ENCODE peak calls at places on chromosome 22, in four cellular contexts. Q, V, S and U are unnamed samples.

GRCh38 chr22:29212738-29213137 is 7.0 kb downstream of the EMID1 start:
- DNase-seq in S (no peak), Q (no peak), V (no peak), U (no peak)

GRCh38 chr22:50325444-50326224 is 1.2 kb downstream of the DENND6B start:
- DNase-seq in Q (peak; percentile 26), S (no peak), V (no peak), U (no peak)

GRCh38 chr22:45529966-45530575 is 27.4 kb downstream of the FBLN1 start:
- DNase-seq in Q (no peak), V (no peak), S (no peak), U (no peak)

GRCh38 chr22:35552186-35552842 is 11.7 kb downstream of the RASD2 start:
- DNase-seq in V (no peak), Q (peak; percentile 97), S (peak; percentile 69), U (no peak)

GRCh38 chr22:49391436-49391835 is 436.2 kb downstream of the BRD1 start:
- DNase-seq in S (no peak), Q (no peak), V (no peak), U (no peak)

GRCh38 chr22:46682011-46682731 is 55.9 kb downstream of the CERK start:
- DNase-seq in V (no peak), Q (no peak), S (no peak), U (no peak)

GRCh38 chr22:44914026-44914721 is 95.6 kb downstream of the PHF21B start:
- DNase-seq in V (no peak), S (no peak), Q (peak; percentile 34), U (no peak)

GRCh38 chr22:41429232-41429945 is 17.2 kb downstream of the TOB2 start:
- DNase-seq in V (no peak), Q (peak; percentile 40), S (no peak), U (no peak)

GRCh38 chr22:31575190-31575589 is 78.9 kb downstream of the SFI1 start:
- DNase-seq in Q (no peak), V (no peak), S (no peak), U (no peak)

GRCh38 chr22:41940853-41941765 is 5.8 kb downstream of the CENPM start:
- DNase-seq in Q (peak; percentile 92), S (peak; percentile 80), V (peak; percentile 53), U (peak; percentile 33)

GRCh38 chr22:43000441-43001175 is 14.3 kb downstream of the PACSIN2 start:
- DNase-seq in V (no peak), S (no peak), Q (no peak), U (no peak)

GRCh38 chr22:29780220-29780619 is 13.1 kb downstream of the UQCR10 start:
- DNase-seq in S (no peak), Q (no peak), V (no peak), U (no peak)

GRCh38 chr22:39348909-39349505 is 784 bp upstream of the SYNGR1 start:
- DNase-seq in V (peak; percentile 37), S (no peak), Q (peak; percentile 71), U (no peak)

GRCh38 chr22:43861529-43861928 is 784 bp downstream of the SULT4A1 start:
- DNase-seq in S (no peak), Q (no peak), V (no peak), U (no peak)

GRCh38 chr22:29352778-29353177 is 35.6 kb downstream of the AP1B1 start:
- DNase-seq in V (no peak), S (no peak), Q (no peak), U (no peak)

GRCh38 chr22:42484506-42484905 is 35.1 kb downstream of the RRP7A start:
- DNase-seq in V (no peak), S (no peak), Q (no peak), U (no peak)

GRCh38 chr22:46763051-46763705 is 728 bp downstream of the TBC1D22A start:
- DNase-seq in V (no peak), S (peak; percentile 67), Q (no peak), U (no peak)

GRCh38 chr22:29108137-29108536 is 35.3 kb downstream of the KREMEN1 start:
- DNase-seq in Q (no peak), S (no peak), V (no peak), U (no peak)

GRCh38 chr22:33918676-33919590 is 1.3 kb downstream of the LARGE1 start:
- DNase-seq in S (no peak), Q (no peak), V (no peak), U (no peak)

GRCh38 chr22:37328017-37328416 is 45.7 kb downstream of the CYTH4 start:
- DNase-seq in V (no peak), S (no peak), Q (no peak), U (no peak)

GRCh38 chr22:44988671-44989070 is 21.1 kb downstream of the PHF21B start:
- DNase-seq in Q (no peak), S (no peak), V (no peak), U (no peak)

GRCh38 chr22:24244144-24244787 is 616 bp downstream of the GGT5 start:
- DNase-seq in Q (peak; percentile 25), V (no peak), S (no peak), U (no peak)

GRCh38 chr22:42645341-42645937 is 3.8 kb downstream of the CYB5R3 start:
- DNase-seq in V (no peak), S (no peak), Q (peak; percentile 58), U (no peak)

GRCh38 chr22:41699264-41700104 is at the start of gene MEI1:
- DNase-seq in V (no peak), S (peak; percentile 83), Q (peak; percentile 57), U (peak; percentile 26)

GRCh38 chr22:39309364-39309861 is 10.0 kb downstream of the RPL3 start:
- DNase-seq in Q (peak; percentile 89), S (no peak), V (no peak), U (no peak)

GRCh38 chr22:22788460-22789037 is 99.1 kb upstream of the IGLL5 start:
- DNase-seq in S (no peak), V (no peak), Q (no peak), U (no peak)

GRCh38 chr22:38957046-38957770 is at the start of gene APOBEC3A:
- DNase-seq in Q (no peak), V (no peak), S (no peak), U (no peak)

GRCh38 chr22:24156146-24156914 is 25.0 kb upstream of the SUSD2 start:
- DNase-seq in V (peak; percentile 9), Q (peak; percentile 83), S (peak; percentile 61), U (no peak)

GRCh38 chr22:39478461-39478860 is 21.6 kb downstream of the MGAT3 start:
- DNase-seq in S (no peak), Q (peak; percentile 89), V (no peak), U (no peak)

GRCh38 chr22:49535527-49536125 is 292.0 kb downstream of the BRD1 start:
- DNase-seq in Q (peak; percentile 72), V (no peak), S (no peak), U (no peak)

GRCh38 chr22:37162221-37163095 is 12.7 kb upstream of the IL2RB start:
- DNase-seq in Q (peak; percentile 54), V (no peak), S (peak; percentile 62), U (no peak)

GRCh38 chr22:27996529-27996925 is 77.5 kb upstream of the PITPNB start:
- DNase-seq in Q (no peak), V (no peak), S (no peak), U (no peak)